ENCODE peak calls at places on chromosomes 7 and 10, in seven cellular contexts. One of them, this sample, is unnamed.
A peak's percentile ranks its signal among the peaks of the same experiment; 100 is the strongest.

GRCh38 chr7:340200-340937 is 50.4 kb downstream of the FOXL3 start:
- DNase-seq in HepG2: no peak
- DNase-seq in SK-N-SH: no peak
- DNase-seq in HCT116: no peak
- DNase-seq in GM12878: no peak
- DNase-seq in H1: no peak
- DNase-seq in K562: no peak
- DNase-seq in this sample: no peak

GRCh38 chr10:24872049-24872789 is 80.2 kb downstream of the PRTFDC1 start:
- DNase-seq in K562: peak; percentile 21
- DNase-seq in SK-N-SH: peak; percentile 19
- DNase-seq in HCT116: no peak
- DNase-seq in H1: no peak
- DNase-seq in HepG2: no peak
- DNase-seq in GM12878: no peak
- DNase-seq in this sample: no peak

GRCh38 chr10:72928798-72929197 is 25.8 kb downstream of the PLA2G12B start:
- DNase-seq in SK-N-SH: no peak
- DNase-seq in K562: no peak
- DNase-seq in GM12878: no peak
- DNase-seq in HCT116: no peak
- DNase-seq in HepG2: no peak
- DNase-seq in H1: no peak
- DNase-seq in this sample: no peak

GRCh38 chr7:27107901-27108381 is 5.5 kb upstream of the HOXA2 start:
- DNase-seq in SK-N-SH: no peak
- DNase-seq in HCT116: no peak
- DNase-seq in HepG2: no peak
- DNase-seq in GM12878: no peak
- DNase-seq in H1: no peak
- DNase-seq in K562: no peak
- DNase-seq in this sample: no peak

GRCh38 chr7:123538189-123538714 is 3.9 kb upstream of the IQUB start:
- DNase-seq in HepG2: no peak
- DNase-seq in HCT116: peak; percentile 60
- DNase-seq in K562: peak; percentile 56
- DNase-seq in GM12878: no peak
- DNase-seq in H1: no peak
- DNase-seq in SK-N-SH: no peak
- DNase-seq in this sample: no peak

GRCh38 chr10:26781797-26782196 is 79.0 kb downstream of the ABI1 start:
- DNase-seq in SK-N-SH: no peak
- DNase-seq in K562: no peak
- DNase-seq in H1: no peak
- DNase-seq in HCT116: no peak
- DNase-seq in GM12878: no peak
- DNase-seq in HepG2: no peak
- DNase-seq in this sample: no peak

GRCh38 chr7:116810267-116811116 is 51.9 kb upstream of the CAPZA2 start:
- DNase-seq in HepG2: peak; percentile 95
- DNase-seq in H1: no peak
- DNase-seq in HCT116: no peak
- DNase-seq in K562: no peak
- DNase-seq in SK-N-SH: no peak
- DNase-seq in GM12878: no peak
- DNase-seq in this sample: no peak

GRCh38 chr10:47042199-47042473 is 130.9 kb downstream of the PTPN20 start:
- DNase-seq in H1: no peak
- DNase-seq in GM12878: no peak
- DNase-seq in HepG2: no peak
- DNase-seq in SK-N-SH: no peak
- DNase-seq in HCT116: no peak
- DNase-seq in K562: no peak
- DNase-seq in this sample: no peak

GRCh38 chr10:51203359-51203758 is 129.1 kb downstream of the PRKG1 start:
- DNase-seq in SK-N-SH: no peak
- DNase-seq in HepG2: no peak
- DNase-seq in HCT116: no peak
- DNase-seq in H1: no peak
- DNase-seq in K562: no peak
- DNase-seq in GM12878: no peak
- DNase-seq in this sample: no peak

GRCh38 chr10:100986952-100987684 is at the start of the genes MRPL43 and TWNK:
- DNase-seq in GM12878: no peak
- DNase-seq in SK-N-SH: peak; percentile 93
- DNase-seq in HCT116: peak; percentile 68
- DNase-seq in HepG2: peak; percentile 72
- DNase-seq in H1: peak; percentile 92
- DNase-seq in K562: peak; percentile 85
- DNase-seq in this sample: peak; percentile 88

GRCh38 chr10:100186813-100187212 is 984 bp upstream of the ERLIN1 start:
- DNase-seq in SK-N-SH: peak; percentile 17
- DNase-seq in K562: peak; percentile 19
- DNase-seq in HepG2: no peak
- DNase-seq in GM12878: no peak
- DNase-seq in H1: no peak
- DNase-seq in HCT116: peak; percentile 16
- DNase-seq in this sample: no peak

GRCh38 chr7:143407296-143408246 is 1.1 kb downstream of the EPHA1 start:
- DNase-seq in GM12878: no peak
- DNase-seq in H1: no peak
- DNase-seq in SK-N-SH: no peak
- DNase-seq in HCT116: no peak
- DNase-seq in HepG2: no peak
- DNase-seq in K562: peak; percentile 35
- DNase-seq in this sample: no peak

GRCh38 chr7:108559253-108559652 is 10.3 kb downstream of the THAP5 start:
- DNase-seq in HepG2: peak; percentile 54
- DNase-seq in HCT116: no peak
- DNase-seq in SK-N-SH: no peak
- DNase-seq in K562: no peak
- DNase-seq in H1: no peak
- DNase-seq in GM12878: no peak
- DNase-seq in this sample: no peak

GRCh38 chr7:997404-998395 is 14.7 kb downstream of the CYP2W1 start:
- DNase-seq in HepG2: no peak
- DNase-seq in SK-N-SH: no peak
- DNase-seq in H1: no peak
- DNase-seq in HCT116: no peak
- DNase-seq in K562: peak; percentile 47
- DNase-seq in GM12878: no peak
- DNase-seq in this sample: no peak

DNA sequence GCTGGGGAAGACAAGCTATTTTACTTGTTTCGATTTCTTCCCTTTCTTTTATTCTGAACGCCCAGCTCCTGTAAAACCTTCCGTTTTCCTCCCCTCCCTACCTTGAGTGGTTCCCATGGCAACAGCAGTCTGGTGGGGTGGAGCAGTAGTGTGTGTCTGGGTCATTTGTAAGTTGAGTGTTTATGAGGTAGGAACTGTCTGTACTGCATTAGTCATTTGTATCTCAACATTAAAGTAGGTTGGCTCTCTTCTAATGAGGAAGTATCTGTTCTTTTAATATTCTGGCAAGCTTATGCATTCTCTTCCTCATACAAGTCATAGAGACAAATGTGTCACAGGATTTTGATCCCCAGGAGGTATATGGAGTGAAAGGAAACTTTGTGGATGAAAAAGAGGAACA is 85.3 kb upstream of the CCDC6 start:
- DNase-seq in HepG2: no peak
- DNase-seq in SK-N-SH: no peak
- DNase-seq in H1: peak; percentile 54
- DNase-seq in GM12878: no peak
- DNase-seq in K562: no peak
- DNase-seq in HCT116: peak; percentile 56
- DNase-seq in this sample: no peak
- TF ChIP-seq JUND in HepG2: no peak
- TF ChIP-seq JUND in SK-N-SH: no peak
- TF ChIP-seq JUND in H1: no peak
- TF ChIP-seq JUND in GM12878: no peak
- TF ChIP-seq JUND in K562: no peak
- TF ChIP-seq JUND in HCT116: peak; percentile 51
- TF ChIP-seq JUND in this sample: no peak

DNA sequence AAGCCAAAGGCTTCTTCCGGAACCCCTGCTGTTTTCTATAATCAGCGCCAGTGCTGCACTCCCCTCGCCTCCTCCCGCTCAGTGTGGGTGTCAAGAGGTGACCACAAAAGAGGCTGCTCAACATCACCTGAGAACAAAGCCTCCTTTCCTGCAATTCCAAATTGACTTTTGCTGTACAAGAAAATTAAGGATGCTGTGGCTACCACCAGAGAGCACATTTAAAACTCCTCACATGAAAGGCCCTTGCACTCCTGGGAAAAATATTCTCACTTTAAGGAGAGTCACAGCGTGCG is 96.4 kb downstream of the HIPK2 start:
- DNase-seq in HepG2: no peak
- DNase-seq in SK-N-SH: no peak
- DNase-seq in GM12878: no peak
- DNase-seq in H1: no peak
- DNase-seq in K562: peak; percentile 62
- DNase-seq in HCT116: peak; percentile 37
- DNase-seq in this sample: no peak
- TF ChIP-seq JUND in HepG2: no peak
- TF ChIP-seq JUND in SK-N-SH: no peak
- TF ChIP-seq JUND in GM12878: no peak
- TF ChIP-seq JUND in H1: no peak
- TF ChIP-seq JUND in K562: no peak
- TF ChIP-seq JUND in HCT116: no peak
- TF ChIP-seq JUND in this sample: no peak

DNA sequence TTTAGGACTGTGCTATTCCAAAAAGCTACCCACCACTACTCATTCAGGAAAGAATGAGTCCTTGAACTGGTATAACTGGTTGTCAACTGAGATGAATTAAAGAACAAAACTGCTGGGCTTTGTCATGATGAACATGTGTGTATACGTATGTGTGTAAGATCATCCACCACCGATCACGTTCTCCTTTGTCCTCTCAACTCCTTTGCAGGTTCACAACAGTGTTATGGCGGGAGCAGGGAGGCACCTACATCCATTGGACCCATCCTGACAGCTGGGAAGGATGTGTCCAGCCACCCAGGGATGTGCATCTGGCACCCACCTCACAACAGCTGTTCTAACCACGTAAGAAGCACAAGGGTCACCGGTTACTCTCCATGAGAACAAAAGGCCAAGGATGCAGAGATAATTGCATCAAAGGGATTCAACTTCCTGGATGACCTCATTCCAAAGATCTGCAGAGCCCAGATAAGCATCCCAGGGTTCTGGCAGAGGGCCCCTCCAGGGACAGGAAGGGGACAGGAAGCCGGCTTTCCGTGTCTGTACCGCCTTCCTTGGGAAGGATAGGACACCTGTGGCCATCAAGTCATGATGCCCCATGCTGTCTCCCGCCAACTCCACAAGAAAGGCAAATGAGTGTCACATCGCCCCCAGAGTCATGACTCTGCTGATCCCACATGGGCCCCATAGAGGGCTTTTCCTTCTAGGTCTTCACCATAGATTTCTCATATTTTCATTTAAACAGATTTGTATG is 66.1 kb downstream of the STEAP1B start:
- DNase-seq in SK-N-SH: no peak
- DNase-seq in HCT116: no peak
- DNase-seq in H1: no peak
- DNase-seq in GM12878: no peak
- DNase-seq in K562: peak; percentile 79
- DNase-seq in HepG2: peak; percentile 93
- DNase-seq in this sample: peak; percentile 63
- TF ChIP-seq JUND in SK-N-SH: peak; percentile 23
- TF ChIP-seq JUND in HCT116: no peak
- TF ChIP-seq JUND in H1: peak; percentile 82
- TF ChIP-seq JUND in GM12878: no peak
- TF ChIP-seq JUND in K562: peak; percentile 100
- TF ChIP-seq JUND in HepG2: peak; percentile 94
- TF ChIP-seq JUND in this sample: no peak

DNA sequence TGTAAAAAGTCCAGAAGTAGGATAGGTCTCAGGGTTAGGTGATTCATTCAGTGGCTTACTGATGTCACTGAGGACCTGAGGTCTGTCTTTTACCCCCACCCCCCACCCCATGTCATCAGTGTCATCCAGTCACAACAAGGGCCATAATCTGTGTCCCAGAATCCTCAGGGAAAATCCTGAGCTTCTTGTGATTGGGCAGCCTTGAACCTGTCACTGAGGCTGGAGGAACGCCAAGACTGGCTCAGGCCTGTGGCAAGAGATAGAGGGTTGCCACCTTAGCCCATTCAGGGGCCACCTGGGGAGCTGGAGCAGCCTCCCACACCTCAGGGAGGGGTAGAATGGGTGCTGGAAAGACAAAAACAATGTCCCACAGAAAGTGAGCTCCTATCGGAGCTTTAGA is 29.7 kb downstream of the NUB1 start:
- DNase-seq in HCT116: no peak
- DNase-seq in HepG2: no peak
- DNase-seq in H1: peak; percentile 19
- DNase-seq in GM12878: no peak
- DNase-seq in SK-N-SH: no peak
- DNase-seq in K562: peak; percentile 59
- DNase-seq in this sample: no peak
- TF ChIP-seq JUND in HCT116: no peak
- TF ChIP-seq JUND in HepG2: no peak
- TF ChIP-seq JUND in H1: no peak
- TF ChIP-seq JUND in GM12878: no peak
- TF ChIP-seq JUND in SK-N-SH: no peak
- TF ChIP-seq JUND in K562: no peak
- TF ChIP-seq JUND in this sample: no peak

GRCh38 chr7:48126037-48126436 is 37.0 kb downstream of the UPP1 start:
- DNase-seq in HepG2: no peak
- DNase-seq in SK-N-SH: no peak
- DNase-seq in HCT116: no peak
- DNase-seq in K562: no peak
- DNase-seq in H1: no peak
- DNase-seq in GM12878: no peak
- DNase-seq in this sample: no peak

GRCh38 chr7:48132792-48133191 is 38.5 kb upstream of the ABCA13 start:
- DNase-seq in SK-N-SH: no peak
- DNase-seq in K562: no peak
- DNase-seq in HCT116: no peak
- DNase-seq in HepG2: no peak
- DNase-seq in GM12878: no peak
- DNase-seq in H1: no peak
- DNase-seq in this sample: no peak

GRCh38 chr7:48130658-48131108 is 40.6 kb upstream of the ABCA13 start:
- DNase-seq in HepG2: no peak
- DNase-seq in GM12878: no peak
- DNase-seq in H1: no peak
- DNase-seq in SK-N-SH: no peak
- DNase-seq in HCT116: no peak
- DNase-seq in K562: no peak
- DNase-seq in this sample: no peak
- TF ChIP-seq JUND in HepG2: no peak
- TF ChIP-seq JUND in GM12878: no peak
- TF ChIP-seq JUND in H1: no peak
- TF ChIP-seq JUND in SK-N-SH: no peak
- TF ChIP-seq JUND in HCT116: no peak
- TF ChIP-seq JUND in K562: no peak
- TF ChIP-seq JUND in this sample: no peak

DNA sequence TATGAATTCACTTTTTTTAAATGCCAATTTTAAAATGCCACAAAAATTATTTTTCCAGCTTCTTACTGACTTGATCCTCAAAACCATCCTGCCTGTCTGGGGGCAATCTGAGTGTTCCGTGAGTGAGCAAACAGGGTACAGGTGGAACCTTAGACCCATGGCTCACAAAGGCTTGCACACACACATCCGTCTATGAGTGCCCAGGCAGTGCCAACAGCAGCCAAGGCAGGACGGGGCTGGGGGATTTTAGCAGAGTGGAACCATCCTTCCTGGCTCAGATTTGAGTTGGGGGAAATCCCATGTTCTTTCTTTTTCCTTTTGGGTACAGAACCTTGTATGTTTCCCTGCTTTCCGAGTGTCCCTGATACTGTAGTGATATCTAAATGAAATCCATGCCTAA is 377.7 kb upstream of the MGMT start:
- DNase-seq in HCT116: no peak
- DNase-seq in K562: no peak
- DNase-seq in SK-N-SH: no peak
- DNase-seq in H1: peak; percentile 24
- DNase-seq in GM12878: no peak
- DNase-seq in HepG2: no peak
- DNase-seq in this sample: no peak
- TF ChIP-seq JUND in HCT116: no peak
- TF ChIP-seq JUND in K562: no peak
- TF ChIP-seq JUND in SK-N-SH: no peak
- TF ChIP-seq JUND in H1: no peak
- TF ChIP-seq JUND in GM12878: no peak
- TF ChIP-seq JUND in HepG2: no peak
- TF ChIP-seq JUND in this sample: no peak

This sample was measured in T47D.